ENCODE peak calls at places on chromosomes 11 and 22, in five cellular contexts. H, B, A, Z and I are unnamed samples.

GRCh38 chr11:80107415-80107814 is 666.6 kb upstream of the TENM4 start:
- DNase-seq in Z (no peak), H (no peak), B (no peak), A (no peak), I (no peak)

GRCh38 chr11:34501500-34501899 is 12.1 kb downstream of the ELF5 start:
- DNase-seq in Z (no peak), A (no peak), H (no peak), B (peak; percentile 94), I (no peak)

GRCh38 chr11:87366766-87367405 is 329.2 kb downstream of the TMEM135 start:
- DNase-seq in A (no peak), Z (no peak), B (no peak), H (no peak), I (no peak)

GRCh38 chr22:25928038-25928437 is 186.1 kb downstream of the MYO18B start:
- DNase-seq in A (no peak), Z (no peak), H (no peak), B (no peak), I (no peak)

GRCh38 chr22:25739659-25740344 is 2.2 kb upstream of the MYO18B start:
- DNase-seq in A (no peak), B (no peak), H (no peak), Z (no peak), I (no peak)

GRCh38 chr11:96424693-96425092 is 34.9 kb downstream of the JRKL start:
- DNase-seq in Z (no peak), A (no peak), B (peak; percentile 24), H (no peak), I (no peak)

GRCh38 chr11:102457056-102457677 is 4.6 kb upstream of the TMEM123 start:
- DNase-seq in Z (no peak), A (no peak), B (no peak), H (no peak), I (no peak)

GRCh38 chr11:113986351-113987140 is 11.6 kb downstream of the HTR3A start:
- DNase-seq in B (no peak), A (no peak), Z (no peak), H (no peak), I (no peak)

GRCh38 chr11:71119656-71120269 is 132.6 kb downstream of the SHANK2 start:
- DNase-seq in A (no peak), H (no peak), B (no peak), Z (no peak), I (no peak)

GRCh38 chr11:112666253-112666652 is 295.0 kb upstream of the NCAM1 start:
- DNase-seq in H (no peak), B (no peak), Z (no peak), A (no peak), I (no peak)

GRCh38 chr22:26463688-26464087 is 19.9 kb downstream of the HPS4 start:
- DNase-seq in B (no peak), Z (no peak), A (no peak), H (no peak), I (no peak)

GRCh38 chr22:26558246-26558895 is 31.6 kb downstream of the TPST2 start:
- DNase-seq in H (no peak), B (peak; percentile 46), Z (no peak), A (no peak), I (no peak)

GRCh38 chr11:122375687-122376399 is 259.8 kb upstream of the BLID start:
- DNase-seq in H (no peak), B (peak; percentile 56), A (no peak), Z (no peak), I (no peak)

GRCh38 chr11:37511425-37511933 is 913.4 kb upstream of the RAG2 start:
- DNase-seq in Z (peak; percentile 2), B (peak; percentile 74), A (no peak), H (no peak), I (no peak)

GRCh38 chr11:120516461-120517389 is 5.2 kb downstream of the GRIK4 start:
- DNase-seq in H (peak; percentile 75), B (no peak), A (no peak), Z (no peak), I (no peak)

GRCh38 chr11:65539401-65540289 is 14.8 kb downstream of the SCYL1 start:
- DNase-seq in A (peak; percentile 83), B (no peak), H (no peak), Z (peak; percentile 24), I (no peak)

GRCh38 chr11:124536520-124536919 is 6.9 kb downstream of the OR8B12 start:
- DNase-seq in B (peak; percentile 32), H (no peak), A (no peak), Z (peak; percentile 11), I (no peak)

GRCh38 chr11:9330387-9331384 is 16.3 kb upstream of the TMEM41B start:
- DNase-seq in A (no peak), B (peak; percentile 6), H (no peak), Z (no peak), I (no peak)

GRCh38 chr11:128151338-128151737 is 436.0 kb downstream of the ETS1 start:
- DNase-seq in A (no peak), B (no peak), Z (no peak), H (no peak), I (no peak)

GRCh38 chr11:86511086-86511551 is 136.4 kb downstream of the CCDC81 start:
- DNase-seq in Z (no peak), B (peak; percentile 82), A (no peak), H (no peak), I (no peak)

GRCh38 chr11:83235825-83236224 is 42.3 kb downstream of the ANKRD42 start:
- DNase-seq in A (no peak), H (no peak), Z (no peak), B (no peak), I (no peak)

GRCh38 chr22:25742918-25743708 is 1.1 kb downstream of the MYO18B start:
- DNase-seq in B (no peak), Z (no peak), A (no peak), H (no peak), I (no peak)

GRCh38 chr11:119518746-119519382 is 95.9 kb upstream of the THY1 start:
- DNase-seq in H (no peak), A (no peak), Z (no peak), B (peak; percentile 37), I (peak; percentile 64)

GRCh38 chr22:29224121-29224858 is 18.6 kb downstream of the EMID1 start:
- DNase-seq in H (no peak), B (peak; percentile 30), A (no peak), Z (no peak), I (no peak)

GRCh38 chr11:115304774-115305472 is 199.3 kb downstream of the CADM1 start:
- DNase-seq in A (no peak), B (no peak), H (peak; percentile 50), Z (no peak), I (no peak)

GRCh38 chr22:40310081-40310770 is 36.1 kb upstream of the ADSL start:
- DNase-seq in A (no peak), B (peak; percentile 87), Z (no peak), H (no peak), I (no peak)

GRCh38 chr11:88689548-88690240 is 352.2 kb upstream of the CTSC start:
- DNase-seq in A (peak; percentile 27), H (no peak), B (no peak), Z (no peak), I (no peak)

GRCh38 chr11:86126862-86127261 is 58.0 kb upstream of the PICALM start:
- DNase-seq in H (no peak), A (no peak), Z (no peak), B (no peak), I (no peak)

GRCh38 chr11:71490044-71490730 is 36.9 kb upstream of the KRTAP5-7 start:
- DNase-seq in A (peak; percentile 23), Z (no peak), B (no peak), H (no peak), I (no peak)

GRCh38 chr11:910044-910588 is 494 bp downstream of the CHID1 start:
- DNase-seq in A (no peak), B (no peak), H (no peak), Z (no peak), I (no peak)

GRCh38 chr11:67638535-67639437 is 777 bp downstream of the TBX10 start:
- DNase-seq in B (no peak), A (no peak), H (no peak), Z (no peak), I (no peak)

GRCh38 chr11:62851807-62852522 is 12.6 kb upstream of the WDR74 start:
- DNase-seq in H (no peak), B (no peak), A (no peak), Z (no peak), I (no peak)

GRCh38 chr11:47464479-47464878 is 15.5 kb upstream of the RAPSN start:
- DNase-seq in Z (no peak), B (peak; percentile 13), H (peak; percentile 52), A (no peak), I (no peak)

GRCh38 chr11:128297111-128297651 is 290.2 kb downstream of the ETS1 start:
- DNase-seq in B (no peak), A (peak; percentile 30), Z (no peak), H (no peak), I (no peak)

GRCh38 chr22:29744902-29745301 is 21.9 kb downstream of the ZMAT5 start:
- DNase-seq in Z (no peak), A (peak; percentile 35), B (peak; percentile 59), H (no peak), I (no peak)

GRCh38 chr11:116865696-116866095 is 28.3 kb upstream of the APOA1 start:
- DNase-seq in H (no peak), A (no peak), B (no peak), Z (no peak), I (no peak)

GRCh38 chr11:12187399-12187798 is 77.0 kb downstream of the MICAL2 start:
- DNase-seq in Z (no peak), B (no peak), A (no peak), H (no peak), I (no peak)
- TF ChIP-seq CTCF in Z (no peak), B (no peak), A (no peak), H (no peak), I (no peak)

DNA sequence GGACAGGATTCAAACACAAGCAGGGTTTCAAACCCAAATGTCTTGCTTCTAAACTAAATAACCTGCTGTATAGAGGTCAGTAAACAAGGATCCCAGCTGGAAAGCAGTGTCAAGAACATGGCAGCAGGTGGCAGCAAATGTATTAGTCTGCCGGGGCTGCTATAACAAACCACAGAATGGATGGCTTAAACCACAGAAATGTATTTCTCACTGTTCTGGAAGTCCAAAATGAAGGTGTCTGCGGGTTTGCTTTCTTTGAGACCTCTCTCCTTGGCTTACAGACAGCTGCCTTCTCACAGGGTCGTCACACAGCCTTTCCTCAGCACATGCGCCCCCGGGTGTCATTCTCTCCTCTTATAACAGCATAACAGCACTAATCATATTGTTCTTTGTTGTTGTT is 65.1 kb upstream of the LRRC55 start:
- DNase-seq in Z (peak; percentile 33), B (peak; percentile 60), H (peak; percentile 32), A (peak; percentile 29), I (peak; percentile 42)
- TF ChIP-seq CTCF in Z (peak; percentile 32), B (peak; percentile 39), H (peak; percentile 67), A (peak; percentile 28), I (peak; percentile 27)

DNA sequence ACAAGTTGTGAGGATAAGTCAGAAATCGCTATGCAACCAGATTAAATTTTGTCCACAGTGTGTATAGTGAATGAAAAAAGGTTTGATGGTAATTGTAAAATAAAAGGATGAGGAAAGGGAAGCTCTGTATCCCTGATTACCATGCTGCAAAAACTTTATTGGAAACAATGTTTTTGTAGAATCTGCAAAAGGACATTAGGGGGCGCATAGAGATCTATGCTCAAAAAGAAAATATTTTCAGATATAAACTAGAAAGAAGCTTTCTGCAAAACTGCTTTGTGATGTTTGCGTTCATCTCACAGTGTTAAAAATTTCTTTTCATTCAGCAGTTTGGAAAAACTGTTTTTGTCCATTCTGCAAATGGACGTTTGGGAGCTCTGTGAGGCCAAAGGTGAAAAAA is 390.5 kb downstream of the OR4C45 start:
- DNase-seq in Z (no peak), H (no peak), A (no peak), B (no peak), I (no peak)
- TF ChIP-seq CTCF in Z (no peak), H (no peak), A (no peak), B (no peak), I (no peak)

GRCh38 chr22:37930270-37930951 is 23.0 kb downstream of the C22orf23 start:
- DNase-seq in H (peak; percentile 48), B (peak; percentile 40), A (no peak), Z (no peak), I (no peak)
- TF ChIP-seq CTCF in H (peak; percentile 55), B (peak; percentile 60), A (peak; percentile 17), Z (peak; percentile 46), I (peak; percentile 21)